ENCODE peak calls at places on chromosomes 1 and 21, in eight cellular contexts. J, E, G, Z, L, N, D and A are unnamed samples.

GRCh38 chr1:94122201-94122970 is 1.4 kb upstream of the ABCA4 start:
- DNase-seq in J (no peak), E (peak; percentile 37), G (no peak), Z (no peak), L (no peak), N (no peak), D (no peak), A (no peak)

GRCh38 chr1:214441119-214441518 is 110.3 kb downstream of the PTPN14 start:
- DNase-seq in J (no peak), E (no peak), G (no peak), Z (no peak), L (no peak), N (no peak), D (no peak), A (no peak)

GRCh38 chr21:33557447-33557846 is 14.6 kb downstream of the SON start:
- DNase-seq in J (no peak), E (no peak), G (no peak), Z (no peak), L (no peak), N (no peak), D (no peak), A (no peak)

GRCh38 chr1:23283660-23284602 is 60.2 kb downstream of the HNRNPR start:
- DNase-seq in J (no peak), E (peak; percentile 83), G (peak; percentile 51), Z (no peak), L (no peak), N (no peak), D (no peak), A (no peak)

GRCh38 chr1:14724234-14724633 is 125.7 kb downstream of the KAZN start:
- DNase-seq in J (no peak), E (peak; percentile 46), G (peak; percentile 60), Z (no peak), L (no peak), N (peak; percentile 61), D (no peak), A (no peak)

GRCh38 chr1:40312238-40313205 is 4.6 kb downstream of the COL9A2 start:
- DNase-seq in J (no peak), E (no peak), G (no peak), Z (no peak), L (no peak), N (peak; percentile 10), D (peak; percentile 72), A (no peak)

GRCh38 chr1:239856924-239857323 is 234.8 kb upstream of the FMN2 start:
- DNase-seq in J (no peak), E (no peak), G (no peak), Z (no peak), L (no peak), N (no peak), D (no peak), A (no peak)

GRCh38 chr21:45009616-45010015 is 64.8 kb upstream of the ADARB1 start:
- DNase-seq in J (no peak), E (no peak), G (no peak), Z (no peak), L (no peak), N (no peak), D (no peak), A (no peak)

GRCh38 chr1:56071351-56071750 is 508.0 kb downstream of the PLPP3 start:
- DNase-seq in J (no peak), E (no peak), G (no peak), Z (no peak), L (no peak), N (no peak), D (no peak), A (no peak)

GRCh38 chr1:244447552-244447951 is 4.2 kb downstream of the ADSS2 start:
- DNase-seq in J (peak; percentile 40), E (no peak), G (no peak), Z (no peak), L (no peak), N (no peak), D (no peak), A (no peak)

GRCh38 chr1:38908821-38909220 is 27.4 kb upstream of the GJA9 start:
- DNase-seq in J (no peak), E (no peak), G (no peak), Z (no peak), L (no peak), N (no peak), D (no peak), A (no peak)

GRCh38 chr1:54774820-54775498 is 10.6 kb upstream of the PARS2 start:
- DNase-seq in J (peak; percentile 95), E (peak; percentile 22), G (peak; percentile 16), Z (peak; percentile 62), L (peak; percentile 34), N (peak; percentile 63), D (peak; percentile 60), A (no peak)

GRCh38 chr1:209808059-209808494 is 2.1 kb upstream of the IRF6 start:
- DNase-seq in J (no peak), E (peak; percentile 97), G (peak; percentile 99), Z (no peak), L (no peak), N (no peak), D (no peak), A (peak; percentile 80)

GRCh38 chr21:45224189-45224938 is 63.3 kb downstream of the POFUT2 start:
- DNase-seq in J (no peak), E (no peak), G (no peak), Z (no peak), L (no peak), N (no peak), D (no peak), A (peak; percentile 55)

GRCh38 chr1:225700889-225701465 is 48.1 kb upstream of the ENAH start:
- DNase-seq in J (no peak), E (peak; percentile 51), G (no peak), Z (no peak), L (no peak), N (no peak), D (no peak), A (no peak)

GRCh38 chr21:26138615-26139257 is 31.8 kb downstream of the APP start:
- DNase-seq in J (no peak), E (no peak), G (peak; percentile 51), Z (no peak), L (no peak), N (no peak), D (no peak), A (no peak)

GRCh38 chr1:197320991-197321531 is 53.0 kb downstream of the CRB1 start:
- DNase-seq in J (no peak), E (peak; percentile 63), G (peak; percentile 87), Z (no peak), L (no peak), N (no peak), D (no peak), A (no peak)

GRCh38 chr1:44646711-44647110 is 27.6 kb downstream of the TMEM53 start:
- DNase-seq in J (no peak), E (no peak), G (no peak), Z (no peak), L (no peak), N (no peak), D (no peak), A (no peak)

GRCh38 chr1:198846506-198847010 is 207.7 kb downstream of the PTPRC start:
- DNase-seq in J (no peak), E (no peak), G (no peak), Z (no peak), L (no peak), N (no peak), D (no peak), A (no peak)

GRCh38 chr21:29080454-29080930 is 7.0 kb upstream of the CCT8 start:
- DNase-seq in J (no peak), E (no peak), G (no peak), Z (no peak), L (no peak), N (no peak), D (no peak), A (no peak)

GRCh38 chr1:193677874-193678273 is 491.5 kb upstream of the B3GALT2 start:
- DNase-seq in J (no peak), E (no peak), G (no peak), Z (no peak), L (no peak), N (no peak), D (no peak), A (no peak)

DNA sequence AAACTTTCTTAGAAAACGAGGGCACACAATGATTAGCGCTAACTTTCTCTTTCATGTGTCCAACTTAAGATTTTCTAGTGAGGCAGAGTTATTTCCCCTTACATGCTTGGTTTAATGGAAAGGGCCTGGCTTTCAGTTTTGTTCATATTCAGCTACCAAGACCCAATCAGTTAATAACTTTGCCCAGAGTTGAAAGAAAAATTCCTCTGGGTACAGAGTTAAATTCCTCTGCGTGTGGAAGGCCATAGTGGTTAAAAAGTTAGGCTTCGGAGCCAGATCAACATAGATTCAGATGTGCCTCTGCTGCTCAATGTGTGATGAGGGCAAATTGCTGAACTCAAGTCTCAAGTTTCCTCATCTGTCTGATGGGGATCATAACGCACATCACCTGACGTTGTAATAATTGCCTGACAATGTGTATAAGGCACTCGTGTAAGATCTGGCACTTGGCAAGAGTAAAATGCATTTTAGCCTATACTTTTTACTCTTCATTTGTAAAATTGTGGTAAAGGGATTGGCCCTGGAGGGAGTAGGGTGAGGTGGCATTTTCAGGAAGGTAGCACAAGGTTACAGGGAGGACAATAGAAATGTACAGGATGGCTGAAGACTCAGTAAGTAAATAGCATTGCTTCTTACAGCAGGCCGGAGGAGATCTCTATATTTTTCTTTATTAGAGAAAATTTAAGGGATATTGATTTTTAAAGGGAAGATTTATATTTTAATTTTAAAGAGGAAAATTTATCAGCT is 103.4 kb downstream of the ROR1 start:
- DNase-seq in J (no peak), E (no peak), G (peak; percentile 73), Z (no peak), L (no peak), N (no peak), D (no peak), A (no peak)
- H2AFZ ChIP-seq in J (no peak overlapping the region), E (no peak overlapping the region), G (no peak overlapping the region), Z (no peak overlapping the region), L (no peak overlapping the region), N (no peak overlapping the region), D (no peak overlapping the region), A (no peak overlapping the region)

GRCh38 chr1:10031461-10031860 is 1.3 kb upstream of the UBE4B start:
- DNase-seq in J (no peak), E (peak; percentile 68), G (peak; percentile 62), Z (no peak), L (no peak), N (no peak), D (no peak), A (no peak)
- TF ChIP-seq EZH2phosphoT487 in J (no peak), E (no peak), G (no peak), Z (no peak), L (no peak), N (no peak), D (no peak), A (no peak)

GRCh38 chr1:243315933-243316332 is 60.1 kb downstream of the SDCCAG8 start:
- DNase-seq in J (no peak), E (no peak), G (no peak), Z (no peak), L (no peak), N (no peak), D (no peak), A (no peak)
- H2AFZ ChIP-seq in J (peak overlapping the region; percentile 28), E (no peak overlapping the region), G (no peak overlapping the region), Z (no peak overlapping the region), L (no peak overlapping the region), N (peak overlapping the region; percentile 75), D (no peak overlapping the region), A (no peak overlapping the region)

DNA sequence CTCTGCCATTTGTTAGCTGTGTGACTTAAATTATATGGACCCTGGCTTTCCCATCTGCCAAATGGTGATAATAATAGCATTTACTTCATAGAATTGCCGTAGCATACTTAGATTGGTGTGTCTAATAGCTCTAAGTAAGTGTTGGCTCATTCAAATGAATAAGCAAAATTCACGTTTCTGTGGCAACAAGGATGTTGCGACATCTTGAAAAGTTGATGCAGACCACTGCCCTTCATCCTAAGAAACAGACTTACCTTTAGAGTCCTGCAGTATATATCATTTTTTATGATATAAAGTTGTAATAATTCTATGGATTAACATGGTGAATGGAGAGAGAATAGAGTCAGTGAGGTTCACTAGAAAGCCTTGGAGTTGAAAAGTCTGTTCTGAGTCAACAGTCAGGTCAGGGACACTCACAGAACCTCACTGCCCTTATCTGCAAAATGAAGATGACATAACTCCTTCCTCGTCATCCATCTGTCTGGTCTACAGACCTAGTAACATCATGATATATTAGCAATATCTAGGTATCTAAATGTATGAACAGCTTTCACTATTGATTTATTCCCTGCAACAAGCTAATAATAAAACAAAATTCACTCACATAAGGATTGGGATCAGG is 167.3 kb upstream of the C8B start:
- DNase-seq in J (no peak), E (peak; percentile 51), G (no peak), Z (no peak), L (no peak), N (no peak), D (no peak), A (no peak)
- TF ChIP-seq EZH2phosphoT487 in J (no peak), E (no peak), G (no peak), Z (no peak), L (no peak), N (no peak), D (no peak), A (no peak)